ENCODE peak calls at places on chromosome 6, in eight cellular contexts. G is activated T-cell treated with anti-CD3 and anti-CD28 coated beads, Interleukin-2, amount 50 U/mL, for 4 hours; K is CD4-positive, alpha-beta memory T cell; C is GF-D8; R is cardiac muscle cell; D is RWPE1; V is T follicular helper cell; H is NCI-H1105. T is an unnamed sample.

GRCh38 chr6:7006536-7007191 is 101.1 kb upstream of the RREB1 start:
- DNase-seq in G (no peak), K (no peak), C (no peak), R (no peak), D (no peak), V (no peak), H (no peak), T (no peak)

GRCh38 chr6:33705268-33705885 is 6.1 kb downstream of the UQCC2 start:
- DNase-seq in G (no peak), K (no peak), C (no peak), R (no peak), D (no peak), V (no peak), H (no peak), T (no peak)

GRCh38 chr6:121652726-121653623 is 217.5 kb downstream of the GJA1 start:
- DNase-seq in G (no peak), K (no peak), C (no peak), R (no peak), D (peak), V (no peak), H (no peak), T (no peak)

GRCh38 chr6:35370124-35370741 is 27.9 kb downstream of the PPARD start:
- DNase-seq in G (peak), K (no peak), C (peak), R (no peak), D (peak), V (no peak), H (no peak), T (peak)

GRCh38 chr6:82712826-82713225 is 349.2 kb downstream of the TPBG start:
- DNase-seq in G (no peak), K (no peak), C (no peak), R (no peak), D (peak), V (no peak), H (no peak), T (no peak)

GRCh38 chr6:35013701-35014100 is 124.6 kb downstream of the ANKS1A start:
- DNase-seq in G (no peak), K (no peak), C (peak), R (no peak), D (no peak), V (no peak), H (no peak), T (no peak)

GRCh38 chr6:37177083-37177949 is 7.4 kb downstream of the PIM1 start:
- DNase-seq in G (no peak), K (no peak), C (peak), R (no peak), D (no peak), V (no peak), H (no peak), T (no peak)

GRCh38 chr6:36160147-36160760 is 29.9 kb downstream of the MAPK13 start:
- DNase-seq in G (no peak), K (no peak), C (no peak), R (no peak), D (no peak), V (no peak), H (no peak), T (no peak)

GRCh38 chr6:29747688-29748250 is 24.5 kb downstream of the HLA-F start:
- DNase-seq in G (no peak), K (no peak), C (no peak), R (no peak), D (no peak), V (no peak), H (no peak), T (no peak)

GRCh38 chr6:37077459-37078296 is 72.2 kb downstream of the FGD2 start:
- DNase-seq in G (no peak), K (no peak), C (no peak), R (peak), D (peak), V (no peak), H (no peak), T (no peak)

GRCh38 chr6:1381397-1382330 is 7.7 kb upstream of the FOXF2 start:
- DNase-seq in G (peak), K (peak), C (no peak), R (peak), D (peak), V (peak), H (peak), T (peak)

GRCh38 chr6:73107016-73107415 is 118.3 kb downstream of the KHDC1L start:
- DNase-seq in G (no peak), K (no peak), C (no peak), R (no peak), D (no peak), V (no peak), H (no peak), T (no peak)

GRCh38 chr6:37936909-37937308 is 117.4 kb downstream of the ZFAND3 start:
- DNase-seq in G (no peak), K (no peak), C (no peak), R (no peak), D (no peak), V (no peak), H (no peak), T (no peak)

GRCh38 chr6:135274561-135275293 is 93.6 kb downstream of the MYB start:
- DNase-seq in G (no peak), K (no peak), C (no peak), R (no peak), D (no peak), V (no peak), H (no peak), T (no peak)

GRCh38 chr6:20801595-20801994 is 267.3 kb downstream of the CDKAL1 start:
- DNase-seq in G (no peak), K (no peak), C (no peak), R (no peak), D (no peak), V (no peak), H (no peak), T (no peak)

GRCh38 chr6:85456782-85457181 is 6.9 kb downstream of the NT5E start:
- DNase-seq in G (no peak), K (no peak), C (no peak), R (no peak), D (no peak), V (no peak), H (no peak), T (no peak)

GRCh38 chr6:154478021-154478651 is 32.3 kb downstream of the CNKSR3 start:
- DNase-seq in G (no peak), K (no peak), C (no peak), R (no peak), D (no peak), V (no peak), H (no peak), T (peak)

GRCh38 chr6:85458184-85458583 is 8.3 kb downstream of the NT5E start:
- DNase-seq in G (no peak), K (no peak), C (no peak), R (no peak), D (no peak), V (no peak), H (no peak), T (no peak)

GRCh38 chr6:38688579-38689087 is 14.3 kb downstream of the GLO1 start:
- DNase-seq in G (no peak), K (no peak), C (no peak), R (no peak), D (no peak), V (no peak), H (no peak), T (no peak)

GRCh38 chr6:118580585-118581419 is 32.7 kb downstream of the PLN start:
- DNase-seq in G (no peak), K (peak), C (no peak), R (peak), D (peak), V (no peak), H (peak), T (peak)